ENCODE peak calls at places on chromosomes 13 and 19, in eight cellular contexts. J, U, E, Y, D, O, Q and T are unnamed samples. For H3K36me3, the result is how much of the 10 kb centered on the place peaks cover.

GRCh38 chr13:33937373-33938087 is 119.6 kb downstream of the RFC3 start:
- DNase-seq in J (peak), Q (no peak), E (no peak), D (no peak), Y (no peak), U (no peak), O (peak), T (peak)

GRCh38 chr13:47463726-47464125 is 537.3 kb downstream of the SUCLA2 start:
- DNase-seq in Q (peak), Y (no peak), E (no peak), D (no peak), U (no peak), J (no peak), O (no peak), T (peak)

GRCh38 chr19:49133621-49134454 is 14.5 kb downstream of the PPFIA3 start:
- DNase-seq in Y (peak), D (no peak), E (no peak), J (peak), U (peak), O (peak), Q (peak), T (no peak)

GRCh38 chr13:46778879-46779278 is 18.1 kb downstream of the ESD start:
- DNase-seq in U (no peak), O (no peak), Y (no peak), J (no peak), E (no peak), Q (peak), D (no peak), T (no peak)

GRCh38 chr19:12603714-12604113 is 6.9 kb downstream of the ZNF490 start:
- DNase-seq in Y (no peak), O (no peak), Q (peak), D (no peak), E (peak), J (no peak), U (no peak), T (peak)

GRCh38 chr19:6220385-6221191 is 59.2 kb downstream of the MLLT1 start:
- DNase-seq in Y (peak), J (no peak), O (peak), Q (peak), D (peak), E (no peak), U (no peak), T (no peak)

GRCh38 chr13:23956106-23956505 is 58.8 kb upstream of the C1QTNF9B start:
- DNase-seq in D (no peak), J (no peak), Y (no peak), O (no peak), U (no peak), E (no peak), Q (peak), T (no peak)

GRCh38 chr19:45952341-45952690 is 21.3 kb downstream of the NOVA2 start:
- DNase-seq in U (no peak), J (no peak), D (no peak), E (no peak), Q (no peak), O (no peak), Y (no peak), T (no peak)

GRCh38 chr13:77219401-77219800 is 107.5 kb downstream of the MYCBP2 start:
- DNase-seq in O (no peak), Y (no peak), J (no peak), U (no peak), E (no peak), D (no peak), Q (no peak), T (no peak)

GRCh38 chr19:37763488-37763887 is 15.9 kb downstream of the ZNF573 start:
- DNase-seq in O (no peak), U (no peak), J (no peak), Y (no peak), Q (peak), E (no peak), D (no peak), T (no peak)

GRCh38 chr19:55809381-55810058 is 22.3 kb downstream of the NLRP11 start:
- DNase-seq in J (peak), O (peak), Y (peak), U (no peak), Q (peak), E (peak), D (peak), T (peak)

GRCh38 chr19:55811340-55811739 is 20.5 kb downstream of the NLRP11 start:
- DNase-seq in U (no peak), Q (no peak), E (no peak), O (no peak), D (no peak), Y (no peak), J (no peak), T (no peak)

GRCh38 chr19:55813906-55814305 is 17.9 kb downstream of the NLRP11 start:
- DNase-seq in Q (no peak), O (no peak), J (no peak), E (no peak), D (no peak), Y (no peak), U (no peak), T (no peak)

GRCh38 chr19:55812449-55812848 is 19.4 kb downstream of the NLRP11 start:
- DNase-seq in O (no peak), E (no peak), J (no peak), Q (no peak), D (no peak), U (no peak), Y (no peak), T (no peak)
- H3K27ac ChIP-seq in O (no peak), E (no peak), J (no peak), Q (no peak), D (no peak), U (no peak), Y (no peak), T (no peak)

GRCh38 chr13:41017153-41017552 is 2.0 kb downstream of the ELF1 start:
- DNase-seq in Y (no peak), D (no peak), J (no peak), O (peak), Q (no peak), U (no peak), E (peak), T (no peak)

GRCh38 chr13:41019027-41019487 is at the start of gene ELF1:
- DNase-seq in Q (peak), Y (no peak), O (peak), E (peak), U (peak), D (peak), J (no peak), T (peak)

GRCh38 chr13:41017744-41018582 is 1.2 kb downstream of the ELF1 start:
- DNase-seq in D (no peak), E (peak), O (no peak), Q (no peak), U (no peak), J (no peak), Y (no peak), T (no peak)

GRCh38 chr13:41019578-41020347 is 647 bp upstream of the ELF1 start:
- DNase-seq in J (no peak), E (no peak), Q (no peak), Y (no peak), U (no peak), D (no peak), O (no peak), T (no peak)

GRCh38 chr13:41018583-41018909 is 570 bp downstream of the ELF1 start:
- DNase-seq in O (no peak), Q (no peak), E (no peak), J (no peak), Y (no peak), U (no peak), D (no peak), T (no peak)
- H3K4me3 ChIP-seq in O (no peak), Q (no peak), E (peak), J (no peak), Y (peak), U (peak), D (peak), T (peak)

DNA sequence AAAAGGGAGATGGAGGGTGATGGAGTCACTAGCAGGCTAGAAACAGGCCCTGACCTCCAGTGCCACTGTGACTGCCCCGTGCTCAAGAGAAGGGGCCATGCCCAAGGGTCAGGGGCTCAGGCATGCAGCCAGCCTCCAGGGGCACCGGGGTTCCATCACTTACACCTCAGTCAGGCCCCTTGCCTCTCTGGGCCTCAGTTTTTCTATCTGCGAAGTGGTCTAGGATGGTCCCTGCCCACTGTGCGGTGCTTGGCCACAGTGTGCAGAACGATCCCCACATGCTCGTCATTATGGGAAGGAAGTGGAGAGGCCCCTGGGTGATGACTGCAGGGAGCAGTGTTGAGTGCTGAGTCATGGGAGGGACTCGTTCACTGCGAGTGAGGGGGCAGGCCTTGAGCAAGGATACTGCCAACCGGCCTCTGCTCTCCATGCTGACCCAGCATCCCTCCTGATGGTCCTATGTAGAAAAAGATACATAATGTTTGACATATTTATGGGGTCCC is 23.1 kb downstream of the TMED1 start:
- DNase-seq in J (no peak), D (peak), Y (peak), U (no peak), E (no peak), Q (peak), O (peak), T (no peak)
- H3K36me3 ChIP-seq in J (under half), D (under half), Y (under half), U (under half), E (under half), Q (under half), O (under half), T (under half)

DNA sequence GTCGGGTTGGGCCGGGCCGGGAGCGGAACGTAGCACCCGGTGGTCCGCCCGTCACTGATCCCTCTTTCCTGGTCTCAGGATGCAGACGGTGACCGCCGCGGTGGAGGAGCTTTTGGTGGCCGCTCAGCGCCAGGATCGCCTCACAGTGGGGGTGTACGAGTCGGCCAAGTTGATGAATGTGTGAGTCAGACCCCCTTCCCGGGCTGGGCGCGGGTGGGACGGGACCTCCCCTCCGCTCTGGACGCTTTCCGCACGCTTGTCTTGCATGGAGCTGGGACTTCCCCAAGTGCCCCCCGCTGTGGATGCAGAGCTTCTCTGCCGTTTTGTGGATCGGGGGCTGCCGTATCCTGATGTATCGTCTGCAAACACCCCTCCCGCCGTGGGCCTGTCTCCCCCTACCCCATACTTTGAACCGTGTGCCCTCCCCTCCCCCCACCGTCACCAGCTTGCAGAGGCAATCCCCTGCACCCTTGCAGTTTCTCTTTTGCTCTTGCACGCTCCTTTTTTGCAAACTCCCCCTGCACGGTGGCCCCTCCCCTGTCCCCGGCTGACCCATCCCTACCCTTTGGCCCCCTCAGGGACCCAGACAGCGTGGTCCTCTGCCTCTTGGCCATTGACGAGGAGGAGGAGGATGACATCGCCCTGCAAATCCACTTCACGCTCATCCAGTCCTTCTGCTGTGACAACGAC is 669 bp downstream of the GADD45B start:
- DNase-seq in D (no peak), Q (peak), O (peak), E (peak), J (peak), U (peak), Y (peak), T (peak)
- H3K27ac ChIP-seq in D (peak), Q (peak), O (peak), E (peak), J (no peak), U (peak), Y (peak), T (peak)